ENCODE peak calls at places on chromosome 1, in five cellular contexts. R is small intestine, P is OCI-LY7, B is HCT116, I is AG04450. X is an unnamed sample.

GRCh38 chr1:1183221-1183747 is 9.6 kb downstream of the TTLL10 start:
- DNase-seq in R (no peak), P (no peak), B (no peak), I (no peak), X (no peak)

GRCh38 chr1:30732277-30732996 is 9.1 kb upstream of the MATN1 start:
- DNase-seq in R (no peak), P (no peak), B (no peak), I (no peak), X (no peak)

GRCh38 chr1:94169126-94169525 is 48.2 kb upstream of the ABCA4 start:
- DNase-seq in R (no peak), P (no peak), B (no peak), I (no peak), X (no peak)

GRCh38 chr1:14304381-14304865 is 294.1 kb upstream of the KAZN start:
- DNase-seq in R (no peak), P (no peak), B (no peak), I (no peak), X (peak)

GRCh38 chr1:84698718-84699117 is 8.5 kb upstream of the SSX2IP start:
- DNase-seq in R (peak), P (no peak), B (peak), I (peak), X (peak)

GRCh38 chr1:201775380-201775779 is 53.6 kb upstream of the IPO9 start:
- DNase-seq in R (no peak), P (no peak), B (no peak), I (no peak), X (no peak)

GRCh38 chr1:222240536-222241181 is 307.2 kb downstream of the HHIPL2 start:
- DNase-seq in R (no peak), P (no peak), B (no peak), I (peak), X (no peak)

GRCh38 chr1:16088996-16089395 is 15.5 kb upstream of the FAM131C start:
- DNase-seq in R (no peak), P (no peak), B (no peak), I (peak), X (no peak)

GRCh38 chr1:224544276-224544675 is 71.8 kb upstream of the CNIH3 start:
- DNase-seq in R (no peak), P (no peak), B (no peak), I (no peak), X (no peak)

GRCh38 chr1:63269571-63269970 is 52.8 kb upstream of the FOXD3 start:
- DNase-seq in R (no peak), P (no peak), B (no peak), I (no peak), X (no peak)

GRCh38 chr1:17704176-17704575 is 51.0 kb upstream of the ACTL8 start:
- DNase-seq in R (no peak), P (no peak), B (no peak), I (no peak), X (no peak)
- H3K4me3 ChIP-seq in R (no peak), P (no peak), B (no peak), I (no peak), X (no peak)

GRCh38 chr1:51622455-51622913 is 5.6 kb downstream of the OSBPL9 start:
- DNase-seq in R (no peak), P (no peak), B (peak), I (no peak), X (peak)
- H3K27ac ChIP-seq in R (no peak), P (no peak), B (peak), I (no peak), X (no peak)

GRCh38 chr1:111216751-111217150 is 10.8 kb upstream of the CHI3L2 start:
- DNase-seq in R (no peak), P (no peak), B (no peak), I (no peak), X (no peak)
- H3K4me3 ChIP-seq in R (no peak), P (peak), B (no peak), I (no peak), X (no peak)

GRCh38 chr1:4771267-4771666 is 116.9 kb downstream of the AJAP1 start:
- DNase-seq in R (no peak), P (no peak), B (no peak), I (no peak), X (no peak)

GRCh38 chr1:4770713-4771112 is 116.3 kb downstream of the AJAP1 start:
- DNase-seq in R (no peak), P (no peak), B (no peak), I (no peak), X (no peak)

GRCh38 chr1:4772294-4773010 is 118.0 kb downstream of the AJAP1 start:
- DNase-seq in R (no peak), P (no peak), B (no peak), I (no peak), X (no peak)

GRCh38 chr1:4769516-4770280 is 115.3 kb downstream of the AJAP1 start:
- DNase-seq in R (no peak), P (no peak), B (no peak), I (no peak), X (no peak)

GRCh38 chr1:4771721-4772120 is 117.3 kb downstream of the AJAP1 start:
- DNase-seq in R (no peak), P (no peak), B (no peak), I (no peak), X (no peak)
- H3K27ac ChIP-seq in R (no peak), P (no peak), B (no peak), I (no peak), X (no peak)

DNA sequence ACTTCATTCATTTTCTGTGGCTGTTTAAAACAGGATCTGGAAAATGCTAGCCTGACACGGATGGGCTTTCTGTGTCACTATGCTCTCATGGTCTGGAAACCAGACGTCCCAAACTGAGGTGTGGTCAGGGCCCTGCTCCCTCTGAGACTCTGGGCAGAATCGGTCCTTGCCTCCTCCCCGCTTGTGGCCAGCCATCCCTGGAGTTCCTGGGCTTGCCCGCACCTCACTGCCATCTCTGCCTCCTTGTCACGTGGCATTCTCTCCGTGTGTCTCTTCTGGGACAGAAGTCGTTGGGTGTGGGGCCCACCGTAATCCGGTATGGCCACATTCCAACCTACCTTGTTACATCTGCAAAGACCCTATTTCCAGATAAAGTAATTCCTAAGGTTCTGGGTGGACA is 10.1 kb upstream of the ACTRT2 start:
- DNase-seq in R (no peak), P (no peak), B (no peak), I (no peak), X (no peak)
- H3K4me3 ChIP-seq in R (no peak), P (no peak), B (no peak), I (no peak), X (no peak)

DNA sequence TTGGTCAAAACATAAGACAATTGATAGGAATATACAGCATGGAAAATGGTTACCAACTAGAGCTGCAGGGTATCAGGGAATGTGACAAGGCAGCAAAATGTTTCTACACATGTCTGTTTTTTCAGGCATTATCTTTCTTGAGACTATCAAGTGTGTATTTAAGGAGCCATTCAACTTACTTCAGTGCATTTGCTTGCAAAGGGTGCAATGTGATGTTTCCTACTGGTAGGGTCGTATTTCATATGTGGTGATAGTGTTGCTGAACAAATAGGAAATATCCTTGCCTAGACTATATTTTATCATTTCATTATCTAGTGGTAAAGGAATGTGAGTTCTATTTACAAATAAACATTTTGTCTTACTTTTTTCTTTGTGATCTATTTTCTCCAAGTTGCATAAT is 42.4 kb downstream of the PTPRC start:
- DNase-seq in R (no peak), P (no peak), B (no peak), I (no peak), X (no peak)
- H3K27ac ChIP-seq in R (no peak), P (peak), B (no peak), I (no peak), X (no peak)

GRCh38 chr1:23698466-23698865 is 6.9 kb downstream of the RPL11 start:
- DNase-seq in R (no peak), P (no peak), B (no peak), I (no peak), X (no peak)
- H3K4me3 ChIP-seq in R (no peak), P (no peak), B (no peak), I (no peak), X (no peak)

X was measured in thyroid gland.